ENCODE peak calls at places on chromosomes 12 and 14, in eight cellular contexts. B, I, E, C, S, R, V and J are unnamed samples.
A peak's percentile ranks its signal among the peaks of the same experiment; 100 is the strongest.

GRCh38 chr14:27392153-27392552 is 794.3 kb upstream of the NOVA1 start:
- DNase-seq in R (peak; percentile 47), S (no peak), V (peak; percentile 0), C (no peak), I (no peak), B (no peak), E (no peak), J (no peak)

GRCh38 chr12:122190842-122191668 is 8.1 kb downstream of the LRRC43 start:
- DNase-seq in E (no peak), B (peak; percentile 75), R (peak; percentile 74), S (peak; percentile 15), V (peak; percentile 79), I (peak; percentile 63), C (peak; percentile 66), J (peak; percentile 5)

GRCh38 chr12:105960319-105961076 is 178.3 kb downstream of the NUAK1 start:
- DNase-seq in E (no peak), R (no peak), I (no peak), S (no peak), V (no peak), C (no peak), B (no peak), J (no peak)

GRCh38 chr14:74647834-74648361 is 35.9 kb upstream of the LTBP2 start:
- DNase-seq in B (no peak), R (no peak), E (no peak), I (no peak), C (peak; percentile 36), V (peak; percentile 49), S (no peak), J (no peak)

GRCh38 chr12:75564821-75565220 is 53.4 kb upstream of the KRR1 start:
- DNase-seq in E (no peak), V (no peak), C (no peak), S (no peak), R (no peak), B (no peak), I (no peak), J (no peak)

GRCh38 chr12:9619411-9620179 is 11.9 kb upstream of the KLRB1 start:
- DNase-seq in S (no peak), E (no peak), V (no peak), C (no peak), B (no peak), I (no peak), R (no peak), J (no peak)

GRCh38 chr12:77888611-77889010 is 57.9 kb downstream of the NAV3 start:
- DNase-seq in V (peak; percentile 87), R (peak; percentile 86), B (no peak), E (no peak), C (no peak), I (no peak), S (peak; percentile 29), J (no peak)

GRCh38 chr12:43872396-43872795 is 36.5 kb downstream of the TMEM117 start:
- DNase-seq in C (no peak), S (no peak), R (no peak), E (no peak), I (no peak), V (no peak), B (no peak), J (no peak)

GRCh38 chr12:132151766-132152410 is 7.6 kb downstream of the NOC4L start:
- DNase-seq in I (no peak), B (peak; percentile 23), S (no peak), C (no peak), E (no peak), R (no peak), V (no peak), J (no peak)

GRCh38 chr12:71804505-71804904 is 35.1 kb upstream of the TBC1D15 start:
- DNase-seq in V (no peak), C (no peak), E (no peak), I (no peak), R (no peak), B (no peak), S (no peak), J (no peak)

GRCh38 chr12:124123432-124124015 is 150.5 kb downstream of the ZNF664 start:
- DNase-seq in I (no peak), E (no peak), B (no peak), R (no peak), C (no peak), S (no peak), V (no peak), J (no peak)

GRCh38 chr12:33654313-33654712 is 214.7 kb upstream of the SYT10 start:
- DNase-seq in B (no peak), S (no peak), C (no peak), R (no peak), I (no peak), E (no peak), V (no peak), J (no peak)

GRCh38 chr14:52369305-52369781 is 55.2 kb downstream of the PTGER2 start:
- DNase-seq in V (peak; percentile 75), I (no peak), E (no peak), R (peak; percentile 5), S (no peak), B (no peak), C (no peak), J (no peak)

GRCh38 chr14:24246765-24247212 is 4.4 kb upstream of the TINF2 start:
- DNase-seq in V (peak; percentile 28), E (no peak), I (peak; percentile 6), C (no peak), B (no peak), R (peak; percentile 41), S (no peak), J (no peak)

GRCh38 chr14:93331375-93332031 is 1.3 kb downstream of the BTBD7 start:
- DNase-seq in V (no peak), S (no peak), I (no peak), C (no peak), E (no peak), R (no peak), B (no peak), J (no peak)

GRCh38 chr14:73714656-73715081 is 485 bp upstream of the PNMA1 start:
- DNase-seq in S (no peak), I (no peak), B (no peak), R (peak; percentile 54), C (peak; percentile 38), V (peak; percentile 73), E (no peak), J (peak; percentile 77)

GRCh38 chr12:4172999-4173398 is 100.6 kb upstream of the CCND2 start:
- DNase-seq in R (peak; percentile 37), E (no peak), S (no peak), C (no peak), I (no peak), V (peak; percentile 54), B (no peak), J (no peak)

GRCh38 chr12:111446044-111446581 is 40.4 kb downstream of the SH2B3 start:
- DNase-seq in V (peak; percentile 75), E (no peak), R (peak; percentile 40), B (no peak), C (peak; percentile 85), I (no peak), S (peak; percentile 30), J (no peak)

GRCh38 chr12:2284857-2285256 is 232.1 kb downstream of the CACNA1C start:
- DNase-seq in V (peak; percentile 90), C (peak; percentile 21), E (no peak), B (peak; percentile 34), S (no peak), R (peak; percentile 87), I (no peak), J (peak; percentile 80)

GRCh38 chr12:28872654-28873268 is 276.3 kb upstream of the FAR2 start:
- DNase-seq in S (peak; percentile 33), V (peak; percentile 81), E (peak; percentile 9), I (no peak), C (peak; percentile 37), B (no peak), R (peak; percentile 42), J (peak; percentile 69)

GRCh38 chr12:101670007-101670671 is 27.3 kb upstream of the CHPT1 start:
- DNase-seq in S (peak; percentile 7), B (no peak), V (peak; percentile 33), E (no peak), R (peak; percentile 56), C (peak; percentile 1), I (peak; percentile 22), J (no peak)

GRCh38 chr12:96046543-96047137 is 11.3 kb upstream of the LTA4H start:
- DNase-seq in C (no peak), V (no peak), E (no peak), I (no peak), B (no peak), R (no peak), S (no peak), J (no peak)

GRCh38 chr12:69583203-69583602 is 2.1 kb upstream of the CCT2 start:
- DNase-seq in E (no peak), S (no peak), R (peak; percentile 55), C (peak; percentile 7), I (no peak), V (peak; percentile 39), B (no peak), J (no peak)

GRCh38 chr14:37819155-37820015 is 224.0 kb downstream of the TTC6 start:
- DNase-seq in S (no peak), B (no peak), C (no peak), I (no peak), V (peak; percentile 23), E (no peak), R (peak; percentile 48), J (no peak)

GRCh38 chr14:46401066-46401465 is 250.5 kb downstream of the RPL10L start:
- DNase-seq in S (no peak), B (no peak), C (no peak), I (no peak), R (no peak), V (no peak), E (no peak), J (no peak)

GRCh38 chr14:99137913-99138571 is 134.0 kb downstream of the BCL11B start:
- DNase-seq in I (no peak), C (no peak), S (no peak), E (no peak), V (no peak), R (no peak), B (no peak), J (no peak)

GRCh38 chr12:46895726-46896125 is 69.9 kb upstream of the SLC38A4 start:
- DNase-seq in S (no peak), C (no peak), B (no peak), R (no peak), V (no peak), E (no peak), I (no peak), J (no peak)

GRCh38 chr14:35878272-35879140 is 52.4 kb downstream of the BRMS1L start:
- DNase-seq in S (peak; percentile 68), V (peak; percentile 94), B (no peak), I (no peak), E (no peak), R (peak; percentile 84), C (peak; percentile 10), J (no peak)

GRCh38 chr12:19945559-19946485 is 422.5 kb upstream of the PDE3A start:
- DNase-seq in S (peak; percentile 3), B (no peak), V (peak; percentile 74), E (no peak), I (no peak), C (no peak), R (peak; percentile 34), J (no peak)

GRCh38 chr12:66584673-66585072 is 94.2 kb downstream of the GRIP1 start:
- DNase-seq in E (no peak), S (no peak), B (no peak), V (no peak), C (no peak), R (peak; percentile 56), I (no peak), J (no peak)

GRCh38 chr12:7114851-7115250 is 5.8 kb upstream of the C1RL start:
- DNase-seq in R (no peak), B (no peak), S (no peak), V (no peak), E (no peak), I (no peak), C (no peak), J (no peak)

GRCh38 chr14:95499354-95499750 is 17.1 kb downstream of the SYNE3 start:
- DNase-seq in R (no peak), B (no peak), E (no peak), V (no peak), S (no peak), C (no peak), I (no peak), J (no peak)

GRCh38 chr14:104370256-104370870 is 209.2 kb upstream of the C14orf180 start:
- DNase-seq in S (no peak), E (peak; percentile 65), C (peak; percentile 72), B (no peak), V (no peak), R (no peak), I (no peak), J (peak; percentile 82)

GRCh38 chr12:14239935-14240872 is 125.3 kb upstream of the ATF7IP start:
- DNase-seq in R (no peak), I (no peak), C (peak; percentile 32), V (no peak), E (no peak), S (no peak), B (no peak), J (peak; percentile 46)